ENCODE peak calls at places on chromosomes 12 and 14, in four cellular contexts. One of them, this sample, is unnamed.

GRCh38 chr12:104976703-104977102 is 9.4 kb upstream of the NOPCHAP1 start:
- DNase-seq in bronchial epithelial cell: no peak
- DNase-seq in foreskin fibroblast: no peak
- DNase-seq in nephron progenitor cell: no peak
- DNase-seq in this sample: no peak

GRCh38 chr14:51302319-51303030 is 62.4 kb downstream of the TMX1 start:
- DNase-seq in bronchial epithelial cell: no peak
- DNase-seq in nephron progenitor cell: no peak
- DNase-seq in foreskin fibroblast: peak; percentile 52
- DNase-seq in this sample: peak; percentile 42

GRCh38 chr12:778615-779014 is 26.2 kb downstream of the WNK1 start:
- DNase-seq in nephron progenitor cell: no peak
- DNase-seq in foreskin fibroblast: no peak
- DNase-seq in bronchial epithelial cell: no peak
- DNase-seq in this sample: no peak

GRCh38 chr14:22438742-22439141 is 150.3 kb downstream of the DAD1 start:
- DNase-seq in foreskin fibroblast: no peak
- DNase-seq in nephron progenitor cell: no peak
- DNase-seq in bronchial epithelial cell: no peak
- DNase-seq in this sample: no peak

GRCh38 chr12:10115311-10115710 is 14.7 kb downstream of the CLEC7A start:
- DNase-seq in foreskin fibroblast: no peak
- DNase-seq in nephron progenitor cell: no peak
- DNase-seq in bronchial epithelial cell: no peak
- DNase-seq in this sample: no peak

GRCh38 chr12:49225551-49226166 is 36.8 kb upstream of the TUBA1A start:
- DNase-seq in foreskin fibroblast: peak; percentile 41
- DNase-seq in bronchial epithelial cell: no peak
- DNase-seq in nephron progenitor cell: no peak
- DNase-seq in this sample: no peak

GRCh38 chr14:23056257-23056955 is 914 bp downstream of the CDH24 start:
- DNase-seq in foreskin fibroblast: peak; percentile 83
- DNase-seq in bronchial epithelial cell: peak; percentile 72
- DNase-seq in nephron progenitor cell: peak; percentile 81
- DNase-seq in this sample: peak; percentile 74

GRCh38 chr12:124805050-124805449 is 58.6 kb downstream of the SCARB1 start:
- DNase-seq in foreskin fibroblast: no peak
- DNase-seq in nephron progenitor cell: no peak
- DNase-seq in bronchial epithelial cell: no peak
- DNase-seq in this sample: no peak

GRCh38 chr12:51822261-51822616 is 26.3 kb downstream of the FIGNL2 start:
- DNase-seq in bronchial epithelial cell: no peak
- DNase-seq in nephron progenitor cell: no peak
- DNase-seq in foreskin fibroblast: no peak
- DNase-seq in this sample: no peak

GRCh38 chr12:77591959-77592358 is 238.7 kb upstream of the NAV3 start:
- DNase-seq in nephron progenitor cell: peak; percentile 14
- DNase-seq in bronchial epithelial cell: no peak
- DNase-seq in foreskin fibroblast: no peak
- DNase-seq in this sample: no peak

GRCh38 chr12:68975811-68976210 is 42.8 kb upstream of the CPM start:
- DNase-seq in nephron progenitor cell: no peak
- DNase-seq in foreskin fibroblast: no peak
- DNase-seq in bronchial epithelial cell: no peak
- DNase-seq in this sample: no peak

GRCh38 chr12:108886873-108887629 is 7.2 kb downstream of the DAO start:
- DNase-seq in nephron progenitor cell: no peak
- DNase-seq in bronchial epithelial cell: no peak
- DNase-seq in foreskin fibroblast: no peak
- DNase-seq in this sample: no peak

GRCh38 chr14:105854600-105855245 is 328.3 kb downstream of the TMEM121 start:
- DNase-seq in bronchial epithelial cell: no peak
- DNase-seq in foreskin fibroblast: no peak
- DNase-seq in nephron progenitor cell: no peak
- DNase-seq in this sample: no peak

GRCh38 chr12:2453807-2454177 is 341.0 kb upstream of the FKBP4 start:
- DNase-seq in foreskin fibroblast: no peak
- DNase-seq in bronchial epithelial cell: no peak
- DNase-seq in nephron progenitor cell: no peak
- DNase-seq in this sample: no peak

GRCh38 chr12:52270541-52271070 is 3.8 kb upstream of the KRT86 start:
- DNase-seq in foreskin fibroblast: no peak
- DNase-seq in bronchial epithelial cell: no peak
- DNase-seq in nephron progenitor cell: no peak
- DNase-seq in this sample: no peak

GRCh38 chr14:25537846-25538455 is 488.0 kb upstream of the STXBP6 start:
- DNase-seq in foreskin fibroblast: no peak
- DNase-seq in bronchial epithelial cell: peak; percentile 3
- DNase-seq in nephron progenitor cell: peak; percentile 64
- DNase-seq in this sample: peak; percentile 31

GRCh38 chr12:48004941-48005749 is 869 bp upstream of the COL2A1 start:
- DNase-seq in nephron progenitor cell: peak; percentile 46
- DNase-seq in foreskin fibroblast: no peak
- DNase-seq in bronchial epithelial cell: no peak
- DNase-seq in this sample: no peak

GRCh38 chr12:100959481-100959880 is 164.9 kb downstream of the ANO4 start:
- DNase-seq in nephron progenitor cell: no peak
- DNase-seq in bronchial epithelial cell: peak; percentile 45
- DNase-seq in foreskin fibroblast: peak; percentile 52
- DNase-seq in this sample: peak; percentile 62

GRCh38 chr12:92739099-92739498 is 36.3 kb downstream of the PLEKHG7 start:
- DNase-seq in bronchial epithelial cell: no peak
- DNase-seq in foreskin fibroblast: peak; percentile 31
- DNase-seq in nephron progenitor cell: no peak
- DNase-seq in this sample: no peak

GRCh38 chr12:57590892-57591566 is at the start of gene PIP4K2C:
- DNase-seq in bronchial epithelial cell: peak; percentile 80
- DNase-seq in nephron progenitor cell: peak; percentile 75
- DNase-seq in foreskin fibroblast: peak; percentile 70
- DNase-seq in this sample: peak; percentile 89

GRCh38 chr12:108890208-108890607 is 10.3 kb downstream of the DAO start:
- DNase-seq in bronchial epithelial cell: no peak
- DNase-seq in nephron progenitor cell: peak; percentile 68
- DNase-seq in foreskin fibroblast: peak; percentile 41
- DNase-seq in this sample: peak; percentile 28

GRCh38 chr12:69468237-69469026 is 1.8 kb upstream of the FRS2 start:
- DNase-seq in foreskin fibroblast: peak; percentile 48
- DNase-seq in nephron progenitor cell: no peak
- DNase-seq in bronchial epithelial cell: peak; percentile 46
- DNase-seq in this sample: peak; percentile 71

GRCh38 chr14:51674294-51675002 is 22.7 kb downstream of the FRMD6 start:
- DNase-seq in bronchial epithelial cell: peak; percentile 52
- DNase-seq in nephron progenitor cell: no peak
- DNase-seq in foreskin fibroblast: peak; percentile 62
- DNase-seq in this sample: peak; percentile 78

GRCh38 chr12:49808686-49809368 is 19.4 kb downstream of the NCKAP5L start:
- DNase-seq in foreskin fibroblast: no peak
- DNase-seq in nephron progenitor cell: peak; percentile 37
- DNase-seq in bronchial epithelial cell: no peak
- DNase-seq in this sample: no peak

GRCh38 chr14:98728024-98728423 is 544.0 kb downstream of the BCL11B start:
- DNase-seq in foreskin fibroblast: no peak
- DNase-seq in nephron progenitor cell: no peak
- DNase-seq in bronchial epithelial cell: no peak
- DNase-seq in this sample: no peak

GRCh38 chr14:24075485-24076301 is 4.3 kb downstream of the CPNE6 start:
- DNase-seq in foreskin fibroblast: no peak
- DNase-seq in nephron progenitor cell: no peak
- DNase-seq in bronchial epithelial cell: no peak
- DNase-seq in this sample: no peak

DNA sequence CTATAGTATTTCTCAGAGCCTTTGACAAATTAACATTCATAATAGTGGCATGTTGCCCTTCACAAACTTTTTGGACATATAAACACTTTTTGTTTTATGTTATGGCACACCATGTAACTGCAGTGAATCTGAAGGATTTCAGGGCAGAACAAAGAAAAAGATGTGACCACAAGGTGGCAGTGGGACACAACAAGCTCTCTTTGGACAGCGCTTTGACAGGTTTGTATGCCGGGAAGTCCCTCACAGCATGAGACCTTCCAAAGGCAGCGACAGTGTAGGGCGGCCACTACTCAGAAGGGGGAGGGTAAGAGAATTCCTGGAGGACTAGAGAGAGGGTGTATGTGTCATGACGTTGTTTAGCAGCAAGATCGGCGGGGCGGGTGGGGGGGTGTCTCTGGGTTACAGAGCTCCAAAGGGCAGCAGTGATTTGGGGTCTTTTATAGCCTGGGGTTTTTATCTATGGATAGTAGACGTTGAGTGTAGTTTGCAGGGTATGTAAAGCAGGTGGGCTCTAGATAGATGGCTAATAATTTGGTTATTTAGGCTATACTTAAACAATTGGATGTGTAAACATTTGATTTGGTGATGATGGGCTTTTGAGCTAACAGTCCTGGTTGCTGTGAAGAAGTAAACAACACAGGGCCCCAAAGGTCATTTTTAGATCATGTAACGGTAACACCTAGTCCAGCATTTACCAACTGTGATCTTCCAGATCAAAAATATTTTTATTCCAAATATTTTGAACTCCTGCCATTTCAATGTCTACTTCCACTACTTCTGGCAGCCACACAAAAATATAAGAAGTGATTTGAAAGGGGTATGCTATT is 22.9 kb downstream of the ETFBKMT start:
- DNase-seq in nephron progenitor cell: peak; percentile 49
- DNase-seq in foreskin fibroblast: peak; percentile 87
- DNase-seq in bronchial epithelial cell: peak; percentile 68
- DNase-seq in this sample: peak; percentile 84
- TF ChIP-seq CTCF in nephron progenitor cell: peak; percentile 62
- TF ChIP-seq CTCF in foreskin fibroblast: peak; percentile 55
- TF ChIP-seq CTCF in bronchial epithelial cell: peak; percentile 79
- TF ChIP-seq CTCF in this sample: peak; percentile 81

DNA sequence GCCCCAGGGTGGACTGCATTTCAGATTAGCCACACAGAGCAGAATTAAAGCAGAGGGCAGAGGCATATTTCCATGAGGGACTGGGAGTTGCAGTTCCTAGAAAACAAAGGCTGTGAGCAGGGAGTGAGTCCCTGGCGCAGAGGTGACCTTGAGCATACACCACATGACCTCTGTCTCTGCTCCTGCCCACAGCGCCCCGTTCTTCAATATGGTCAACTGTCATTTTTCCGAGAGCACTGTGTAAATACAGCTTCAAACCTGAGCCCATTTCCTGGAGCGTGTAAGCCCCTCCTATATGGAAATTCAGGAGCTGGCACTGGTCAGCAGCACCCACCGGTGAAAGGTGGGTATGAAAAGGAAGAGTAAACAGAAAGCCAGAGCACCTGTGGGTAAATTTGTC is 192.2 kb upstream of the PELI2 start:
- DNase-seq in foreskin fibroblast: no peak
- DNase-seq in bronchial epithelial cell: no peak
- DNase-seq in nephron progenitor cell: no peak
- DNase-seq in this sample: no peak
- TF ChIP-seq CTCF in foreskin fibroblast: no peak
- TF ChIP-seq CTCF in bronchial epithelial cell: no peak
- TF ChIP-seq CTCF in nephron progenitor cell: no peak
- TF ChIP-seq CTCF in this sample: no peak

GRCh38 chr14:59629384-59630158 is 53.0 kb upstream of the CCDC175 start:
- DNase-seq in bronchial epithelial cell: no peak
- DNase-seq in nephron progenitor cell: no peak
- DNase-seq in foreskin fibroblast: no peak
- DNase-seq in this sample: no peak

GRCh38 chr14:59630281-59630963 is 53.8 kb upstream of the CCDC175 start:
- DNase-seq in foreskin fibroblast: peak; percentile 17
- DNase-seq in nephron progenitor cell: peak; percentile 66
- DNase-seq in bronchial epithelial cell: no peak
- DNase-seq in this sample: peak; percentile 22

GRCh38 chr14:59632381-59632780 is 55.8 kb upstream of the CCDC175 start:
- DNase-seq in bronchial epithelial cell: peak; percentile 43
- DNase-seq in foreskin fibroblast: peak; percentile 48
- DNase-seq in nephron progenitor cell: peak; percentile 53
- DNase-seq in this sample: peak; percentile 57

GRCh38 chr14:59634617-59635016 is 58.0 kb upstream of the CCDC175 start:
- DNase-seq in bronchial epithelial cell: peak; percentile 43
- DNase-seq in nephron progenitor cell: no peak
- DNase-seq in foreskin fibroblast: no peak
- DNase-seq in this sample: peak; percentile 61

GRCh38 chr14:59631237-59631636 is 54.6 kb upstream of the CCDC175 start:
- DNase-seq in bronchial epithelial cell: no peak
- DNase-seq in foreskin fibroblast: peak; percentile 7
- DNase-seq in nephron progenitor cell: peak; percentile 16
- DNase-seq in this sample: no peak
- TF ChIP-seq CTCF in bronchial epithelial cell: peak; percentile 19
- TF ChIP-seq CTCF in foreskin fibroblast: peak; percentile 14
- TF ChIP-seq CTCF in nephron progenitor cell: peak; percentile 32
- TF ChIP-seq CTCF in this sample: peak; percentile 22

GRCh38 chr12:27499377-27499776 is 24.6 kb upstream of the PPFIBP1 start:
- DNase-seq in bronchial epithelial cell: no peak
- DNase-seq in foreskin fibroblast: no peak
- DNase-seq in nephron progenitor cell: no peak
- DNase-seq in this sample: no peak
- TF ChIP-seq CTCF in bronchial epithelial cell: no peak
- TF ChIP-seq CTCF in foreskin fibroblast: no peak
- TF ChIP-seq CTCF in nephron progenitor cell: no peak
- TF ChIP-seq CTCF in this sample: no peak

GRCh38 chr12:46354111-46354798 is 18.3 kb downstream of the SLC38A2 start:
- DNase-seq in bronchial epithelial cell: no peak
- DNase-seq in nephron progenitor cell: no peak
- DNase-seq in foreskin fibroblast: no peak
- DNase-seq in this sample: peak; percentile 10
- TF ChIP-seq CTCF in bronchial epithelial cell: peak; percentile 13
- TF ChIP-seq CTCF in nephron progenitor cell: no peak
- TF ChIP-seq CTCF in foreskin fibroblast: no peak
- TF ChIP-seq CTCF in this sample: peak; percentile 13

GRCh38 chr12:31324116-31324844 is 1.7 kb downstream of the SINHCAF start:
- DNase-seq in nephron progenitor cell: peak; percentile 63
- DNase-seq in foreskin fibroblast: peak; percentile 86
- DNase-seq in bronchial epithelial cell: peak; percentile 74
- DNase-seq in this sample: peak; percentile 90
- TF ChIP-seq CTCF in nephron progenitor cell: no peak
- TF ChIP-seq CTCF in foreskin fibroblast: no peak
- TF ChIP-seq CTCF in bronchial epithelial cell: no peak
- TF ChIP-seq CTCF in this sample: no peak

GRCh38 chr12:54762390-54762789 is 91.9 kb upstream of the MUCL1 start:
- DNase-seq in bronchial epithelial cell: no peak
- DNase-seq in foreskin fibroblast: no peak
- DNase-seq in nephron progenitor cell: no peak
- DNase-seq in this sample: no peak

GRCh38 chr12:54765652-54766051 is 88.7 kb upstream of the MUCL1 start:
- DNase-seq in foreskin fibroblast: no peak
- DNase-seq in nephron progenitor cell: no peak
- DNase-seq in bronchial epithelial cell: no peak
- DNase-seq in this sample: no peak

GRCh38 chr12:54759751-54760150 is 94.6 kb upstream of the MUCL1 start:
- DNase-seq in bronchial epithelial cell: peak; percentile 51
- DNase-seq in nephron progenitor cell: peak; percentile 19
- DNase-seq in foreskin fibroblast: peak; percentile 6
- DNase-seq in this sample: peak; percentile 57
- TF ChIP-seq CTCF in bronchial epithelial cell: peak; percentile 60
- TF ChIP-seq CTCF in nephron progenitor cell: peak; percentile 47
- TF ChIP-seq CTCF in foreskin fibroblast: peak; percentile 29
- TF ChIP-seq CTCF in this sample: peak; percentile 64

DNA sequence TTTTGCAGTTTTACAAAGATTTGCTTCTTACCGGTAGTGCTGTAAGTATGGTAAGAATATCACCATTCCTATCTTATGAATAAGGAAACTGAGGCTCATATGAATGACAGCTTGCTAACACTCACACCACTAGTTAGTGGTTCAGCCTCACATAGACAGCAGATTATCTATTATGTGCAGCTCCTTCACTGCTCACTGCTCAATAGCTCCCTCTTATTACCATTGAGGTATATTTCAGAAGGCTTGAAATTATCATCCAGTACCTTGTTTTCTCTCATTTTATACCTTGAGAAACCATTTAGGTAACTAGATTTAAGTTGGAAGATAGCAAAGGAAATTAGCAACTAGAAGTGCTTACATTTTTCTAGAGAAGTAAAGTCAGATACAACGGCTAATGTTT is 15.5 kb downstream of the RIC8B start:
- DNase-seq in bronchial epithelial cell: peak; percentile 19
- DNase-seq in foreskin fibroblast: no peak
- DNase-seq in nephron progenitor cell: no peak
- DNase-seq in this sample: no peak
- TF ChIP-seq CTCF in bronchial epithelial cell: peak; percentile 31
- TF ChIP-seq CTCF in foreskin fibroblast: no peak
- TF ChIP-seq CTCF in nephron progenitor cell: no peak
- TF ChIP-seq CTCF in this sample: peak; percentile 31

This sample was measured in epithelial cell of esophagus.